ENCODE peak calls at places on chromosomes 5 and 9, in four cellular contexts. L, I, C and X are unnamed samples.
A peak's percentile ranks its signal among the peaks of the same experiment; 100 is the strongest.

GRCh38 chr9:134590240-134591081 is 51.1 kb upstream of the COL5A1 start:
- DNase-seq in L (no peak), I (no peak), C (peak; percentile 73), X (no peak)

GRCh38 chr5:14305045-14305444 is 161.9 kb downstream of the TRIO start:
- DNase-seq in L (no peak), I (no peak), C (peak; percentile 86), X (peak; percentile 11)

GRCh38 chr5:73215891-73216610 is 43.1 kb downstream of the TMEM174 start:
- DNase-seq in L (no peak), I (peak; percentile 89), C (peak; percentile 72), X (no peak)

GRCh38 chr9:126389958-126390357 is 63.3 kb downstream of the MVB12B start:
- DNase-seq in L (no peak), I (no peak), C (no peak), X (no peak)

GRCh38 chr5:65190328-65191053 is 291.2 kb downstream of the ADAMTS6 start:
- DNase-seq in L (no peak), I (no peak), C (peak; percentile 86), X (peak; percentile 99)

GRCh38 chr9:81653240-81653639 is 36.1 kb downstream of the TLE1 start:
- DNase-seq in L (no peak), I (no peak), C (no peak), X (no peak)

GRCh38 chr5:173707392-173707791 is 90.9 kb upstream of the BOD1 start:
- DNase-seq in L (peak; percentile 91), I (no peak), C (peak; percentile 83), X (no peak)

GRCh38 chr9:8095531-8096223 is 296.1 kb upstream of the DMAC1 start:
- DNase-seq in L (no peak), I (no peak), C (no peak), X (no peak)

GRCh38 chr5:123916331-123917121 is 404.5 kb downstream of the CSNK1G3 start:
- DNase-seq in L (no peak), I (no peak), C (peak; percentile 41), X (peak; percentile 93)

GRCh38 chr5:178376906-178377582 is 144.4 kb upstream of the PHYKPL start:
- DNase-seq in L (no peak), I (no peak), C (no peak), X (no peak)

GRCh38 chr5:157648275-157648990 is 3.8 kb downstream of the SOX30 start:
- DNase-seq in L (no peak), I (no peak), C (no peak), X (no peak)

GRCh38 chr5:177496111-177497010 is 1.0 kb downstream of the PDLIM7 start:
- DNase-seq in L (peak; percentile 54), I (peak; percentile 95), C (peak; percentile 94), X (no peak)

GRCh38 chr9:84296146-84296843 is 44.3 kb downstream of the SLC28A3 start:
- DNase-seq in L (no peak), I (no peak), C (peak; percentile 51), X (no peak)

GRCh38 chr9:89604463-89605180 is at the start of gene GADD45G:
- DNase-seq in L (no peak), I (peak; percentile 98), C (peak; percentile 86), X (no peak)

GRCh38 chr5:180975338-180975737 is 13.3 kb upstream of the BTNL3 start:
- DNase-seq in L (peak; percentile 9), I (no peak), C (no peak), X (no peak)

GRCh38 chr5:102554092-102554491 is 55.3 kb upstream of the SLCO6A1 start:
- DNase-seq in L (no peak), I (peak; percentile 13), C (no peak), X (no peak)

GRCh38 chr5:60522299-60522915 is 177.6 kb downstream of the DEPDC1B start:
- DNase-seq in L (peak; percentile 28), I (no peak), C (peak; percentile 38), X (no peak)

DNA sequence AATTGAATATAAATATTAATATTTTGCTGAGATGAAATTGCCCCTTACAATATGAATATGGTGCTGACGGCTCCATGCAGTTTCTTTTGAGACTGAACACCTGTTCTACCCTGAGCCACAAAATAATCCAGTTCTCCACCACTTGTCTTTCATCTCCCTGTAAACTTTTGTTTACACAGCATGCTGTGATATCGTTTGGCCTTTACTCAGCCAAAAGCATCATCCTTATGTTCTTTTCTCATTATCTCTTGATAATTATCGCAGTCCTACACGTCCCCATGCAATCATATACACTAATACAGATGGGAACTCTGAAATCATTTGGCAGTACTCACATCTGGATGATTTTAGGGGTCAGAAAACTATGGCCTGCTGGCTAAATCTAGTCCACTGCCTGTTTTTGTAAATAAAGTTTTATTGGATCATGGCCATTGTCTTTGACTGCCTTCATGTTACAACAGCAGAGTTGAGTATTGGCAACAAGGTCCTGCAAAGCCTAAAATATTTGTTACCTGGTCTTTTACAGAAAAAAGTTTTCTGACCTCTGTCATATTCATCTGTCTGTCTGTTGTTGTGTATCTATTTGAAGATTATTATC is 53.3 kb downstream of the AOPEP start:
- DNase-seq in L (no peak), I (no peak), C (no peak), X (no peak)
- H3K4me3 ChIP-seq in L (no peak overlapping the region), I (no peak overlapping the region), C (no peak overlapping the region), X (no peak overlapping the region)

DNA sequence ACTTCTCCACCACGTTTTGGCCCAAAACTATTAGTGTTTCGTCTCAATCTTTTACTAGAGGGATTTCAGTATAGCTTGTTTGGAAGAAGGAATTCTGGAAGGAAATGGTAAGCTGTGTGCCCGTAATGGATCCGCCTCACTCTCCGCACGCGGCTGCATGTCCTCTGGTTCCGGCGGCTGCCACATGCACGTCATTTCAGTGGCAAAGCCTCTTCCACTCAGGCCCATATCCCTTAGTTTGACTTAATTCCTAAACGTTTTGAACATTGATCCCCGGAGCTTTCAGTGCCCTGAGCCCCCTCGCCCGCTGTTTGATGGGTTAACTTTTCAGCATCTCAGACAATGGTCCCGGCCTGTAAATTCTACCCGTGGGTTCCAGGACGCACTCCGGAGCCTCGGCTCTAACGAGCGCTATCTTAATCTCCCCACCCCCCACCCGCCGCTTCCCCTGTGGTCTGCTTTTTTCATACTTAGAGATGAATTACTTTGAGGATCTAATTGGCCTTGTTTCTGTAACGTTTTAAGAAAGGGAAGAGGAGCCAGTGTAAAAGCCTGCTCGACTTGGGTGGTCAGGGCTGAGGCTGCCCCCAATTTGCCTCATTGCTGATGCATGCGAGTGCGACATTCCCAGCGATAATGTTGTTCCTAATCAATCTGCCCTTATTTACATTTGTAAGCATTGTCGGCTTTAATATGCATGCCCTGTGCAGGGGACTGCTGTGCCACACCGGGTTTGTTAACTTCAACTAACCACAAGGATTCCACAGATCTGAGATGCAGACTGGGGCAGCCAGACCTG is 4.6 kb downstream of the PTCH1 start:
- DNase-seq in L (no peak), I (peak; percentile 80), C (no peak), X (no peak)
- H3K4me3 ChIP-seq in L (peak overlapping the region; percentile 82), I (peak overlapping the region; percentile 87), C (peak overlapping the region; percentile 78), X (peak overlapping the region; percentile 73)

DNA sequence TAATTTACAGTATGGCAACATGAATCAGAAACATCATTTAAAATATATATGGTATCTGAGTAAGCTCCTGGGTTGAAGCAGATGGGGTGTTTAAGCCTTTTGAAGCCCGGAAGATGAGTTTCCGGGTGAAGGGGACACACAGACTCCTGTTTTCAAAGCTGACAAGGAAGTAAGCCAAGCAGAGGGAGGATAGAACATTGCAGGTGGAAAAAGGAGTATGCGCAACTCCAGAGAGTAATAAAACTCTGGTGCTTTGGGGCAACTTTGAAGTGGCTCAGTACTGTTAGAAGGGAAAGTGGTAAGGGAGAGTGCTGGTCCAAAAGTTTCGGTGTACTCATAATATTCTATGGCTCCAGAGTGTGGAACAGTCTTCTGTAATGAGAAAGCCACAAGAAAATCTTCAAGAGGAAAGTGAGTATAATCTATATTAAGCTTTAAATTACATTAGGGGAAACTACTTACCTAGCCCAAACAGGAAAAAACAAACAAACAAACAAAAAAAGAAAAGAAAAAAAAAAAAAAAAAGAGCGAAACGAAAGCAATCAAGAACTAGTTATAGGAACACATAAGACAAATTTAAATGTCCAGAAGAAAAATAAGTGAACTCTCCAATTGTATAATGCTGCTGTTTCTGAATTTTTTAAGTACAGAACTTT is 2.3 kb upstream of the ST8SIA4 start:
- DNase-seq in L (peak; percentile 43), I (no peak), C (no peak), X (no peak)
- H3K4me3 ChIP-seq in L (peak overlapping the region; percentile 87), I (no peak overlapping the region), C (no peak overlapping the region), X (no peak overlapping the region)

DNA sequence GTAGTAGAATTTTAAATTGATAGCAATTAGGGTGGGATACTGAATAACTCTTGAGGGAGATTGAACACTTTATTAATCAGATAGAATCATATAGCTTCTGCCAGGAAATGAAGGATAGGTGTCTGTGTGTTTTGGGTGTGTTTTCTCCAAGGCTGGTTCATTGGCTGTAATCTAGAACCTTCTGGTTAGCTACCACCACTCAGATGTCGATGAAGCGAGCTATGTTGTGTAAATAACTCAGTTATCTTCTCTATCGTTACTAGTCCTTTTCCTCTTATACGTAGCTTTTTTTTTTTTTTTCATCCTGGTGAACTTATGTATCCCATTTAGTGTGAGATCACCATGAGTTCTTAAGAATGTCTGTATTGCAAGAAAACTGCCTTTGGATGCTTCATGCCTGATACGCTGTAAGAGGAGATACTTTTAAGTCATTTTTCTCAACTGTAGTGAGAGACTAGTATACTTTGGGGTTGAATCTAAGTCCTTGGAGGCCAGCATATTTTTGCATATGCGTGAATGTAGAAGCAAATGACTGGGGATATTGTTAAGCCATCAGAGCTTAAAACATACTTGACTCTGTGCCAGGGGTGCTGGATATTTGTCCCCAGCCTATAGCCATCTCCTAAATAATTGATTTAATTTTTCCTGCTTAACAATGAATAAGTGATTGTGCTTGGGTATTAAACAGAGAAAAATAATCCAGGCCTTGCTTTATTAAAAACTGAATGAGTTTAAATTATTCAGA is 2.2 kb downstream of the TNFAIP8 start:
- DNase-seq in L (no peak), I (no peak), C (no peak), X (no peak)
- H3K4me3 ChIP-seq in L (peak overlapping the region; percentile 73), I (no peak overlapping the region), C (no peak overlapping the region), X (no peak overlapping the region)

GRCh38 chr5:122500245-122501086 is 188.4 kb downstream of the SNCAIP start:
- DNase-seq in L (peak; percentile 3), I (peak; percentile 91), C (peak; percentile 77), X (no peak)
- H3K4me3 ChIP-seq in L (no peak overlapping the region), I (no peak overlapping the region), C (no peak overlapping the region), X (no peak overlapping the region)

GRCh38 chr5:122311888-122312669 is at the start of gene SNCAIP:
- DNase-seq in L (no peak), I (peak; percentile 74), C (peak; percentile 48), X (no peak)

GRCh38 chr5:122315511-122315910 is 3.5 kb downstream of the SNCAIP start:
- DNase-seq in L (no peak), I (no peak), C (no peak), X (no peak)

GRCh38 chr5:122312670-122312988 is 592 bp downstream of the SNCAIP start:
- DNase-seq in L (no peak), I (peak; percentile 53), C (peak; percentile 34), X (no peak)

GRCh38 chr5:122313001-122313402 is 965 bp downstream of the SNCAIP start:
- DNase-seq in L (no peak), I (peak; percentile 17), C (peak; percentile 48), X (no peak)

DNA sequence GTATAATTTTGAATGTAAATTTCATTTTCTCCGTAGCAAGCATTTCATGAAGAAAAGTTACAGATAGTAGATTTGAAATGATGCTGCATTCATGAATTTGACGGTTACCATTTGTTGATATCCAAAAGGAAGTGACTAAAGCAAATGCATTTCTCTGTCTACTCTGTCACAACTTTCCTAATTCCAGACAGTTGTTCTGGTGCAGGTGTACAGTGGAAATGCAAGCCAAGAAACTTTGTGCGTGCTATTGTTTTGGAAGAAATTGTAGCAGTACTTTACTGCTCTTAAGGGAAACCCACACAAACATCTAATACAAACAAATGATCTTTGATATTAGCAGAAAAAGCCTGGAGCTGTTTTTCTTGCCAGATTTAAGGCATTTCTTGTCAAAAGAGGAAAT is 1.9 kb downstream of the SNCAIP start:
- DNase-seq in L (no peak), I (no peak), C (no peak), X (no peak)
- H3K4me3 ChIP-seq in L (no peak overlapping the region), I (peak overlapping the region; percentile 1), C (no peak overlapping the region), X (no peak overlapping the region)

GRCh38 chr5:2757563-2758311 is 6.3 kb upstream of the IRX2 start:
- DNase-seq in L (no peak), I (peak; percentile 70), C (peak; percentile 35), X (peak; percentile 96)
- H3K4me3 ChIP-seq in L (no peak overlapping the region), I (peak overlapping the region; percentile 95), C (no peak overlapping the region), X (no peak overlapping the region)